ENCODE peak calls at places on chromosomes 11 and 22, in nine cellular contexts. L, C, Y, F, O, E, K, W and R are unnamed samples.

GRCh38 chr11:106996691-106997090 is 21.6 kb downstream of the GUCY1A2 start:
- DNase-seq in L (no peak), C (no peak), Y (no peak), F (no peak), O (no peak), E (no peak), K (no peak), W (no peak), R (no peak)

GRCh38 chr11:73671701-73672100 is 25.3 kb downstream of the PLEKHB1 start:
- DNase-seq in L (no peak), C (no peak), Y (no peak), F (no peak), O (no peak), E (no peak), K (no peak), W (no peak), R (no peak)

GRCh38 chr11:2766166-2766565 is 66.4 kb upstream of the KCNQ1OT1 start:
- DNase-seq in L (no peak), C (no peak), Y (no peak), F (no peak), O (no peak), E (no peak), K (no peak), W (no peak), R (no peak)

GRCh38 chr11:8765294-8765693 is 82.7 kb downstream of the RPL27A start:
- DNase-seq in L (no peak), C (no peak), Y (no peak), F (no peak), O (no peak), E (no peak), K (no peak), W (no peak), R (no peak)

GRCh38 chr11:1931326-1931725 is 11.8 kb downstream of the TNNT3 start:
- DNase-seq in L (peak), C (no peak), Y (no peak), F (peak), O (no peak), E (no peak), K (peak), W (no peak), R (no peak)

GRCh38 chr22:43436536-43437267 is 24.9 kb downstream of the MPPED1 start:
- DNase-seq in L (no peak), C (no peak), Y (no peak), F (no peak), O (no peak), E (no peak), K (no peak), W (no peak), R (no peak)

GRCh38 chr11:126747315-126747714 is 253.3 kb downstream of the KIRREL3 start:
- DNase-seq in L (no peak), C (no peak), Y (no peak), F (no peak), O (no peak), E (no peak), K (no peak), W (no peak), R (no peak)

GRCh38 chr22:43293259-43293658 is 49.9 kb downstream of the SCUBE1 start:
- DNase-seq in L (no peak), C (peak), Y (no peak), F (no peak), O (no peak), E (no peak), K (no peak), W (no peak), R (no peak)

GRCh38 chr11:130315354-130315970 is 745 bp upstream of the ZBTB44 start:
- DNase-seq in L (peak), C (peak), Y (peak), F (peak), O (peak), E (peak), K (no peak), W (peak), R (peak)

GRCh38 chr22:43789452-43789851 is 22.7 kb downstream of the EFCAB6 start:
- DNase-seq in L (no peak), C (no peak), Y (peak), F (no peak), O (no peak), E (no peak), K (peak), W (no peak), R (no peak)

GRCh38 chr22:22738959-22739585 is 94.7 kb downstream of the GGTLC2 start:
- DNase-seq in L (no peak), C (no peak), Y (no peak), F (no peak), O (no peak), E (no peak), K (no peak), W (no peak), R (no peak)

GRCh38 chr11:46050065-46050464 is 71.2 kb downstream of the PHF21A start:
- DNase-seq in L (peak), C (no peak), Y (peak), F (peak), O (no peak), E (no peak), K (peak), W (peak), R (peak)

GRCh38 chr11:5691963-5692358 is 2.4 kb downstream of the TRIM22 start:
- DNase-seq in L (no peak), C (no peak), Y (no peak), F (no peak), O (no peak), E (no peak), K (no peak), W (no peak), R (no peak)

GRCh38 chr11:5689551-5689983 is at the start of gene TRIM22:
- DNase-seq in L (no peak), C (peak), Y (no peak), F (no peak), O (no peak), E (peak), K (peak), W (peak), R (no peak)

GRCh38 chr11:5688482-5688881 is 1.1 kb upstream of the TRIM22 start:
- DNase-seq in L (no peak), C (no peak), Y (no peak), F (no peak), O (no peak), E (no peak), K (no peak), W (no peak), R (no peak)

GRCh38 chr11:5690216-5690615 is 626 bp downstream of the TRIM22 start:
- DNase-seq in L (no peak), C (no peak), Y (no peak), F (no peak), O (no peak), E (no peak), K (no peak), W (no peak), R (no peak)

GRCh38 chr11:5690736-5691135 is 1.1 kb downstream of the TRIM22 start:
- DNase-seq in L (no peak), C (no peak), Y (no peak), F (no peak), O (no peak), E (no peak), K (no peak), W (no peak), R (no peak)
- TF ChIP-seq CTCF in L (no peak), C (no peak), Y (no peak), F (no peak), O (no peak), E (no peak), K (no peak), W (no peak), R (no peak)

GRCh38 chr11:40819230-40819629 is 640.2 kb downstream of the LRRC4C start:
- DNase-seq in L (no peak), C (no peak), Y (no peak), F (no peak), O (no peak), E (no peak), K (no peak), W (no peak), R (no peak)
- TF ChIP-seq CTCF in L (no peak), C (no peak), Y (no peak), F (no peak), O (no peak), E (no peak), K (no peak), W (no peak), R (no peak)

GRCh38 chr11:76673164-76674142 is 2.9 kb upstream of the LRRC32 start:
- DNase-seq in L (no peak), C (no peak), Y (no peak), F (peak), O (no peak), E (no peak), K (no peak), W (no peak), R (no peak)

GRCh38 chr11:76677010-76677771 is 6.6 kb upstream of the LRRC32 start:
- DNase-seq in L (no peak), C (no peak), Y (no peak), F (no peak), O (no peak), E (no peak), K (no peak), W (no peak), R (no peak)

GRCh38 chr11:76672431-76673163 is 2.0 kb upstream of the LRRC32 start:
- DNase-seq in L (no peak), C (no peak), Y (no peak), F (peak), O (no peak), E (peak), K (no peak), W (no peak), R (peak)

GRCh38 chr11:76671626-76672309 is 1.2 kb upstream of the LRRC32 start:
- DNase-seq in L (no peak), C (no peak), Y (no peak), F (peak), O (no peak), E (no peak), K (no peak), W (no peak), R (no peak)

DNA sequence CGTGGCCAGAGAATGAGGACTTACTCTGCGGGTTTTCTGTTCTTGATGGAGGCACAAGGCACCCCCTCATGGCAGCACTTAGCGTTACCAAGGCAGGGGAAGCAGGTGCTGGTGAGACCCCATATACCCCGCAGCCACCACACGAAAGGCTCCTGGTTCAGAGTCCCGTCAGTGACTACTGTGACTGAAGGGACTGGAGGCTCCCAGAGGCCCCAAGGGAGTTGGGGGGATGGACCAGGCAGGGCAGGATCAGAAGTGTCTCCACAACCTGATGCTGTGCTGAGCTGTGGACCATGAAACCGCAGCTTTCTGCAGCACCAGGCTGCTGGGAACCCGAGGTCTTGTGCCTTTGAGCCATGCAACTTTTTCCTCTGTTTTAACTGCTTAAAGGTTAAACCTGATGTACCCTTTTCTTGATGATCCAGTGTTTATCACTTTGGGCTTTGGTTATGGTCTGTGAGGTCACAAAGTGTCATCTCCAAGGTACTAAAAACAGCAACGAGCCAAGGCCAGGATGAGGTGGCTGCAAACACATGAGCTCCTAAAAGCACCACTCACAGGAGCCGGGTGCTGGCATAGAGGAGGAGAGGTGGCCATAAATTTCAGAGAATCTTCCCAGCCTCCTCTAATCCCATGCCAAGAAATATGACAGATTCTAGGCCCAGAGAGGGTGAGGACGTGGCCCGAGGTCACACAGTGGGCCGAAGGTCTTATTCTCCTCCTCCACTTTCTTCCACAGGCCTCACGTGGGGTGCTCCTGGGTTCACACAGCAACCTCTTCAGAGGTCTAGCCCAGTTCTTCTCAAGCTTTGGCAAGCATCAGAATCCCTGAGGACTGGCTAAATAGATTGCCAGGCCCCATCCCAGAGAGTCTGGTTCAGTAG is 4.2 kb upstream of the LRRC32 start:
- DNase-seq in L (no peak), C (no peak), Y (no peak), F (no peak), O (no peak), E (no peak), K (no peak), W (no peak), R (no peak)
- TF ChIP-seq CTCF in L (no peak), C (no peak), Y (no peak), F (no peak), O (no peak), E (peak), K (peak), W (no peak), R (no peak)

GRCh38 chr11:101439488-101439887 is 144.3 kb downstream of the TRPC6 start:
- DNase-seq in L (no peak), C (no peak), Y (no peak), F (no peak), O (no peak), E (no peak), K (no peak), W (no peak), R (no peak)
- TF ChIP-seq CTCF in L (no peak), C (no peak), Y (no peak), F (no peak), O (no peak), E (no peak), K (no peak), W (no peak), R (no peak)

DNA sequence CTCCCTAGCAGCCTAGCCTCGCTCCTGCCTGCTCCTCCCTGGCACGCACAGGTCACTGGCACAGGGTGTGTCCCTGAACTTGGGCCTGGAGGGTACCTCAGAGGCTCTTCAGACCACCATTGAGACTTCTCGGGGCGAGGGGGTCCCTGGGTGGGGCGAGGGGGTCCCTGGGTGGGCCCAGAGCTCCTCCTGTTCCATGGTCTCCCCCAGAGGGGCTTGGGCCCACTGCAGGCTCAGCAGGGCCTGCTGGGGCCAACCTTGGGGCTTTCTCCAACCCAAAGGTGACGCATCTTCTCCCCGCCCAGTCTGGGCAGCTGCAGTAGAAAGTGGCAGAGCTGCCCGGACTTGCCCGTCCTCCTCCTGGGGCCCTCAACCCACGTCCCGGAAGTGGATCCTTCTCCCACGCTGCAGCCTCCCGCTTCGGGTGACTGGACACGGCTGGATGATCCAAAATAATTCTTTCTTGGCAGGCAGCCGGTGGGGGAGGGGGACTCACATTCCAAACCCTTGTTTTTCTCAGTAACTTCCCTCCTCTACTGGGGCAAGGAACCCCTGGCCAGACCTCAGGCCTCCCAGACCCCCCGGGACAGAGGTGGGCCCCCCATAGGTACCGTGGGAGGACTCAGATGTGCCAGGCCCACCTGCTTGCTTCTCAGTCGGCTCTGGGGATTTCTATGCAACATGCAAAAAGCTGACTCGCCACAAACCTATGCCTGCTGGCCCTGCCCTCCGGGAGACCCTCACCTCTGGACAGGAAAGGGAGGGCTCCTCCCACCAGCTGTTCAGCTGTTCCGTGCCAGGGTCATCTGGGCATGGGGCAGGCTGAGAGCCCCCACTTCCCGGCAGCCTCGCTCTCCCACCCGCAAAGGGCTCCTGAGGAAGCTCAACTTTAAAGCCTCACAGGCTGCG is 1.5 kb downstream of the PLXNB2 start:
- DNase-seq in L (no peak), C (peak), Y (peak), F (peak), O (no peak), E (peak), K (peak), W (peak), R (peak)
- TF ChIP-seq CTCF in L (no peak), C (no peak), Y (no peak), F (no peak), O (no peak), E (no peak), K (no peak), W (no peak), R (no peak)

DNA sequence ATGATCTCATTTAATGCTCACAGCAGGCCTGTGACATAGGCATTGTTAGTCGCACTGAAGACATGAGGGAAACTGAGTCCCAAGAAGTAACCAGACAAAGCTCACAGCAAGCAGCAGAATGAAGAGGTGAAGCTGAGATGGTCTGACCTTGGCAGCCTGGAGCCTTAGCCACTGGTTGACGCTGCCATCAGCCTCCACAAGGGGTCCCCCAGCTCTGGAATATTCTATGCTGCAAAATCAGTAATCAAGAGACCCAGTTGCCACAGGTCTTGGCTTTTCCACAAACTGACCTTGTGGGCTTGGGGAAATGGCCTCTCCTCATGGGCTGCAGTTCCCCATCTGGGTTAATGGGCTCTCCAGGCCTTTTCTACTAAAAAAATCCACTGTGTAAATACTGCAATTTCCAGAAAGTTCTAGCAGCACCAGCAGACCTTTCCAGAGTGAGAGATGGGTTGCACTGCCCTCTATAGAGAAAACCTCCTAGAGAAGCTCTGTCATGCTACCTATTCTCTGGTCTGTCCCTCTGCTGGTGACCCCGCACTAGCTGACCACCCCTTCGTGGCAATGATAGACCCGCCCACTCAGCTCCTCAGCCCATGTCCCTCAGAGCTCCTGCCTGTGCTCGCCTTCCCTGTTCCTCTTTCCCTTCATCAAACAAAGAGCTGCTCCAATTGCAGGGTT is 22.6 kb upstream of the ISX start:
- DNase-seq in L (peak), C (no peak), Y (no peak), F (no peak), O (no peak), E (no peak), K (no peak), W (no peak), R (no peak)
- TF ChIP-seq CTCF in L (peak), C (peak), Y (no peak), F (no peak), O (no peak), E (no peak), K (peak), W (no peak), R (no peak)

DNA sequence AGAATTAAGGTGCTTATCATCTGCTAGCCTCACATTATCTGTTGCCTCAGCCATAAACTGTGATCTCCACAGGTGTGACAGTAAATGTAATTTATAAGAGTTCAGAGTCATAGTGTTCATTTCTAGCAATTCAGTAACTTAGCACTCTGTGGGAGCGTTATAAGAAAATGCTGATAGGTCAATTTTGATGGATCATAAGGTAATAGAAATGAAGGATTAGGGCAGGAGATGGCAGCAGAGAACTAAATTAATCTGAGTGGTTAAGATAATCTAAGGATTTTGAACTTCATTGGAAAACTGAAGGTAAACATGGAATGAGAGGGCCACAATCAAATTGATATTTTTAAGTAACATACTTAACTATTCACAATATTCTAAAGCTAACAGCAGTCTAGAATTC is 26.5 kb upstream of the SLC22A9 start:
- DNase-seq in L (no peak), C (no peak), Y (no peak), F (no peak), O (no peak), E (no peak), K (no peak), W (no peak), R (no peak)
- TF ChIP-seq CTCF in L (no peak), C (no peak), Y (no peak), F (no peak), O (no peak), E (no peak), K (no peak), W (no peak), R (no peak)

DNA sequence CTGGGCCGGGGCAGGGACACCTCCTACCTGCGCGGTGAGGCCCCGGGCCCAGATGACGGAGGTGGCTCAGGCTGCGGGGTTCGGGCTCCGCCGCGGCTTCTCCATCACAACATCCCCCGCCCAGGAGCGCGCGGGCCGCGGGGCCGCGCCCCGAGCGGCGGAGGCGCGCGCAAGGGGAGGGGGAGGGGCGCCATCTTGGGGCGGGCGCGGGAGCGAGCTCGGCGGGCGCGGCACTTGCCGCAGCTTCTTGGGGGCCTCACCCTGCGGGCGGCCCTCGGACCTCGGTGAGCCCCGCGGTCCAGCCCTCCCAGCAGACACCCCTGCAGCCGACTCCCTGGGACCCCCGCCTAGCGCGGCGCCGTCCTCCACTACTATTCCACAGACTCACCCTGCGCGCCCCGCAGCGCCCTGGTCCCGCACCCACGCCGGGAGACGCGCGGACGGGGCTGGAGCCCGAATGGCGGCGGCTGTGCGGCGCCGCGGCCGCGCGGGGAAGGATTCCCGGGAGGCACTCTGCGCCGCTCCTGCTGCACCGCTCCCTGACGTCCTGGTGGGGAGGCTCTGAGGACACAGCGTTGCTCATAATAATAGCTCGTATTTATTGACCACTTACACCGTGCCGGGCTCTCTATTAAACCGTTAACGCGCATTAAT is at the start of gene APBB1:
- DNase-seq in L (peak), C (peak), Y (peak), F (peak), O (no peak), E (peak), K (no peak), W (peak), R (peak)
- TF ChIP-seq CTCF in L (no peak), C (no peak), Y (no peak), F (peak), O (peak), E (peak), K (no peak), W (no peak), R (no peak)